ENCODE peak calls at places on chromosomes 5 and 9, in seven cellular contexts. One of them, this sample, is unnamed. For H3K4me1, the result is how much of the 10 kb centered on the place peaks cover.

GRCh38 chr5:135462304-135462703 is 10.2 kb upstream of the TIFAB start:
- DNase-seq in HepG2: peak
- DNase-seq in OCI-LY7: peak
- DNase-seq in GM23248: peak
- DNase-seq in endodermal cell: peak
- DNase-seq in tibial artery: no peak
- DNase-seq in cardiac muscle cell: peak
- DNase-seq in this sample: peak

GRCh38 chr5:10595305-10595677 is 31.4 kb downstream of the ANKRD33B start:
- DNase-seq in OCI-LY7: no peak
- DNase-seq in cardiac muscle cell: no peak
- DNase-seq in tibial artery: no peak
- DNase-seq in HepG2: no peak
- DNase-seq in GM23248: peak
- DNase-seq in endodermal cell: no peak
- DNase-seq in this sample: no peak

GRCh38 chr9:125125523-125125922 is 17.8 kb downstream of the SCAI start:
- DNase-seq in cardiac muscle cell: no peak
- DNase-seq in tibial artery: no peak
- DNase-seq in HepG2: no peak
- DNase-seq in endodermal cell: no peak
- DNase-seq in OCI-LY7: no peak
- DNase-seq in GM23248: peak
- DNase-seq in this sample: no peak

GRCh38 chr9:86054695-86055094 is 44.7 kb downstream of the GOLM1 start:
- DNase-seq in tibial artery: no peak
- DNase-seq in OCI-LY7: no peak
- DNase-seq in GM23248: no peak
- DNase-seq in HepG2: no peak
- DNase-seq in cardiac muscle cell: no peak
- DNase-seq in endodermal cell: no peak
- DNase-seq in this sample: no peak

GRCh38 chr5:15615859-15616258 is 115.9 kb downstream of the FBXL7 start:
- DNase-seq in HepG2: no peak
- DNase-seq in OCI-LY7: no peak
- DNase-seq in tibial artery: no peak
- DNase-seq in endodermal cell: no peak
- DNase-seq in cardiac muscle cell: no peak
- DNase-seq in GM23248: peak
- DNase-seq in this sample: no peak

GRCh38 chr9:4662989-4663792 is 1.1 kb downstream of the PLPP6 start:
- DNase-seq in GM23248: peak
- DNase-seq in endodermal cell: no peak
- DNase-seq in tibial artery: no peak
- DNase-seq in HepG2: peak
- DNase-seq in cardiac muscle cell: no peak
- DNase-seq in OCI-LY7: no peak
- DNase-seq in this sample: no peak

GRCh38 chr5:62534461-62535236 is 44.0 kb upstream of the LRRC70 start:
- DNase-seq in HepG2: no peak
- DNase-seq in GM23248: no peak
- DNase-seq in tibial artery: no peak
- DNase-seq in cardiac muscle cell: no peak
- DNase-seq in OCI-LY7: no peak
- DNase-seq in endodermal cell: no peak
- DNase-seq in this sample: no peak

GRCh38 chr9:118962426-118962825 is 406.8 kb downstream of the BRINP1 start:
- DNase-seq in endodermal cell: no peak
- DNase-seq in OCI-LY7: no peak
- DNase-seq in cardiac muscle cell: no peak
- DNase-seq in tibial artery: no peak
- DNase-seq in GM23248: peak
- DNase-seq in HepG2: no peak
- DNase-seq in this sample: no peak

GRCh38 chr5:160466121-160466520 is 44.5 kb downstream of the PTTG1 start:
- DNase-seq in tibial artery: no peak
- DNase-seq in cardiac muscle cell: no peak
- DNase-seq in GM23248: no peak
- DNase-seq in endodermal cell: no peak
- DNase-seq in HepG2: no peak
- DNase-seq in OCI-LY7: no peak
- DNase-seq in this sample: no peak

GRCh38 chr5:176618783-176619182 is 8.8 kb upstream of the GPRIN1 start:
- DNase-seq in tibial artery: no peak
- DNase-seq in HepG2: no peak
- DNase-seq in cardiac muscle cell: no peak
- DNase-seq in OCI-LY7: no peak
- DNase-seq in endodermal cell: no peak
- DNase-seq in GM23248: no peak
- DNase-seq in this sample: no peak

GRCh38 chr5:157576678-157577077 is 1.1 kb upstream of the ADAM19 start:
- DNase-seq in HepG2: no peak
- DNase-seq in OCI-LY7: no peak
- DNase-seq in GM23248: no peak
- DNase-seq in cardiac muscle cell: no peak
- DNase-seq in endodermal cell: no peak
- DNase-seq in tibial artery: no peak
- DNase-seq in this sample: no peak

GRCh38 chr9:109354190-109354589 is 33.3 kb upstream of the EPB41L4B start:
- DNase-seq in cardiac muscle cell: no peak
- DNase-seq in GM23248: no peak
- DNase-seq in OCI-LY7: no peak
- DNase-seq in HepG2: no peak
- DNase-seq in endodermal cell: no peak
- DNase-seq in tibial artery: no peak
- DNase-seq in this sample: no peak

GRCh38 chr5:73067213-73067612 is 53.2 kb upstream of the TMEM171 start:
- DNase-seq in GM23248: no peak
- DNase-seq in HepG2: no peak
- DNase-seq in OCI-LY7: no peak
- DNase-seq in tibial artery: no peak
- DNase-seq in cardiac muscle cell: no peak
- DNase-seq in endodermal cell: no peak
- DNase-seq in this sample: no peak

GRCh38 chr9:120942186-120943001 is 15.8 kb upstream of the TRAF1 start:
- DNase-seq in tibial artery: peak
- DNase-seq in cardiac muscle cell: no peak
- DNase-seq in GM23248: peak
- DNase-seq in HepG2: no peak
- DNase-seq in endodermal cell: peak
- DNase-seq in OCI-LY7: no peak
- DNase-seq in this sample: no peak

GRCh38 chr9:87093777-87094176 is 146.5 kb upstream of the GAS1 start:
- DNase-seq in endodermal cell: no peak
- DNase-seq in cardiac muscle cell: no peak
- DNase-seq in HepG2: no peak
- DNase-seq in GM23248: no peak
- DNase-seq in OCI-LY7: no peak
- DNase-seq in tibial artery: no peak
- DNase-seq in this sample: no peak

GRCh38 chr9:125433461-125434001 is 171.9 kb downstream of the GAPVD1 start:
- DNase-seq in GM23248: peak
- DNase-seq in tibial artery: peak
- DNase-seq in cardiac muscle cell: peak
- DNase-seq in HepG2: no peak
- DNase-seq in endodermal cell: no peak
- DNase-seq in OCI-LY7: no peak
- DNase-seq in this sample: peak

GRCh38 chr5:98768160-98769005 is 5.1 kb upstream of the RGMB start:
- DNase-seq in OCI-LY7: peak
- DNase-seq in HepG2: peak
- DNase-seq in tibial artery: peak
- DNase-seq in endodermal cell: peak
- DNase-seq in GM23248: peak
- DNase-seq in cardiac muscle cell: peak
- DNase-seq in this sample: peak

GRCh38 chr5:64625678-64626077 is 64.6 kb upstream of the SHISAL2B start:
- DNase-seq in GM23248: peak
- DNase-seq in OCI-LY7: no peak
- DNase-seq in tibial artery: no peak
- DNase-seq in cardiac muscle cell: peak
- DNase-seq in endodermal cell: no peak
- DNase-seq in HepG2: no peak
- DNase-seq in this sample: no peak

GRCh38 chr9:2934883-2935282 is 91.0 kb upstream of the PUM3 start:
- DNase-seq in cardiac muscle cell: no peak
- DNase-seq in HepG2: no peak
- DNase-seq in tibial artery: no peak
- DNase-seq in GM23248: no peak
- DNase-seq in endodermal cell: no peak
- DNase-seq in OCI-LY7: no peak
- DNase-seq in this sample: no peak

GRCh38 chr5:53073349-53073748 is 36.2 kb downstream of the MOCS2 start:
- DNase-seq in HepG2: no peak
- DNase-seq in endodermal cell: no peak
- DNase-seq in GM23248: peak
- DNase-seq in tibial artery: no peak
- DNase-seq in cardiac muscle cell: peak
- DNase-seq in OCI-LY7: no peak
- DNase-seq in this sample: no peak

GRCh38 chr5:31963961-31964360 is 210.2 kb downstream of the GOLPH3 start:
- DNase-seq in GM23248: no peak
- DNase-seq in cardiac muscle cell: no peak
- DNase-seq in endodermal cell: no peak
- DNase-seq in HepG2: no peak
- DNase-seq in tibial artery: no peak
- DNase-seq in OCI-LY7: no peak
- DNase-seq in this sample: no peak
- H3K4me1 ChIP-seq in GM23248: under half
- H3K4me1 ChIP-seq in cardiac muscle cell: under half
- H3K4me1 ChIP-seq in endodermal cell: under half
- H3K4me1 ChIP-seq in HepG2: under half
- H3K4me1 ChIP-seq in tibial artery: under half
- H3K4me1 ChIP-seq in OCI-LY7: under half
- H3K4me1 ChIP-seq in this sample: under half

GRCh38 chr9:35537898-35538297 is 48.0 kb downstream of the RUSC2 start:
- DNase-seq in cardiac muscle cell: peak
- DNase-seq in tibial artery: no peak
- DNase-seq in OCI-LY7: no peak
- DNase-seq in GM23248: no peak
- DNase-seq in HepG2: no peak
- DNase-seq in endodermal cell: peak
- DNase-seq in this sample: no peak
- H3K4me1 ChIP-seq in cardiac muscle cell: under half
- H3K4me1 ChIP-seq in tibial artery: half or more
- H3K4me1 ChIP-seq in OCI-LY7: under half
- H3K4me1 ChIP-seq in GM23248: half or more
- H3K4me1 ChIP-seq in HepG2: under half
- H3K4me1 ChIP-seq in endodermal cell: under half
- H3K4me1 ChIP-seq in this sample: under half

DNA sequence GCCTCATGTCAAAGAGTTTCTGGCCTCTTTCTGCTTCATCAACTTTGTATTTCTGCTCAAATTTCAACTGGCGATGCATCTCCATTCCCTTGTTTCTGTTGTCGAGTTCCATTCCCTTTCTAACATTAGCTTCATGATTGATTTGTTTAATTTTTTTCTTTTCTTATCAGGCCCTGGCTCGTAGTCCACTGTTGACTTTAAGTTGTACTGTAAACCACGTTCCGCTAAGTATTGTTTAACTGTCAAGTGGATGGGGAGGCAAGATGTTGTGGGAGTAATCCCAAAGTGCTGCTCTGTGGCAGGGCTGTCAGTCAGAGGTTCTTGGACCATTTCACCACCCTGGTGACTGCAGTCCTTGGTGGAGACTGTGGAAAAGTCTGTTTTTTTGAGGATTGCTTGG is 309.1 kb downstream of the PSAT1 start:
- DNase-seq in GM23248: no peak
- DNase-seq in tibial artery: no peak
- DNase-seq in endodermal cell: no peak
- DNase-seq in OCI-LY7: no peak
- DNase-seq in HepG2: no peak
- DNase-seq in cardiac muscle cell: peak
- DNase-seq in this sample: no peak
- H3K4me1 ChIP-seq in GM23248: under half
- H3K4me1 ChIP-seq in tibial artery: under half
- H3K4me1 ChIP-seq in endodermal cell: under half
- H3K4me1 ChIP-seq in OCI-LY7: under half
- H3K4me1 ChIP-seq in HepG2: under half
- H3K4me1 ChIP-seq in cardiac muscle cell: under half
- H3K4me1 ChIP-seq in this sample: under half

GRCh38 chr9:136965771-136966484 is 11.4 kb upstream of the PTGDS start:
- DNase-seq in tibial artery: no peak
- DNase-seq in OCI-LY7: peak
- DNase-seq in cardiac muscle cell: no peak
- DNase-seq in endodermal cell: no peak
- DNase-seq in HepG2: no peak
- DNase-seq in GM23248: peak
- DNase-seq in this sample: no peak
- H3K4me1 ChIP-seq in tibial artery: under half
- H3K4me1 ChIP-seq in OCI-LY7: under half
- H3K4me1 ChIP-seq in cardiac muscle cell: under half
- H3K4me1 ChIP-seq in endodermal cell: under half
- H3K4me1 ChIP-seq in HepG2: under half
- H3K4me1 ChIP-seq in GM23248: under half
- H3K4me1 ChIP-seq in this sample: under half

GRCh38 chr5:50738864-50739263 is 72.4 kb downstream of the PARP8 start:
- DNase-seq in cardiac muscle cell: no peak
- DNase-seq in endodermal cell: peak
- DNase-seq in OCI-LY7: no peak
- DNase-seq in GM23248: no peak
- DNase-seq in tibial artery: no peak
- DNase-seq in HepG2: no peak
- DNase-seq in this sample: no peak
- H3K4me1 ChIP-seq in cardiac muscle cell: under half
- H3K4me1 ChIP-seq in endodermal cell: under half
- H3K4me1 ChIP-seq in OCI-LY7: under half
- H3K4me1 ChIP-seq in GM23248: under half
- H3K4me1 ChIP-seq in tibial artery: under half
- H3K4me1 ChIP-seq in HepG2: under half
- H3K4me1 ChIP-seq in this sample: under half

GRCh38 chr5:56272765-56273164 is 39.6 kb upstream of the ANKRD55 start:
- DNase-seq in HepG2: no peak
- DNase-seq in GM23248: no peak
- DNase-seq in endodermal cell: no peak
- DNase-seq in tibial artery: no peak
- DNase-seq in cardiac muscle cell: no peak
- DNase-seq in OCI-LY7: no peak
- DNase-seq in this sample: no peak
- H3K4me1 ChIP-seq in HepG2: under half
- H3K4me1 ChIP-seq in GM23248: under half
- H3K4me1 ChIP-seq in endodermal cell: under half
- H3K4me1 ChIP-seq in tibial artery: under half
- H3K4me1 ChIP-seq in cardiac muscle cell: under half
- H3K4me1 ChIP-seq in OCI-LY7: under half
- H3K4me1 ChIP-seq in this sample: under half

This sample was measured in Caco-2.